ENCODE peak calls at places on chromosome 20, in six cellular contexts. N is HCT116, G is H1, B is NT2/D1, L is GM12878, R is HepG2. V is an unnamed sample.

GRCh38 chr20:7629880-7630279 is 310.4 kb downstream of the HAO1 start:
- DNase-seq in G (no peak), B (no peak), R (no peak), N (no peak), L (no peak), V (no peak)

GRCh38 chr20:17904027-17904426 is 64.6 kb downstream of the SNX5 start:
- DNase-seq in N (no peak), R (no peak), B (no peak), L (peak; percentile 64), G (no peak), V (no peak)

GRCh38 chr20:53346266-53346665 is 247.4 kb downstream of the ZNF217 start:
- DNase-seq in G (no peak), N (no peak), L (no peak), B (no peak), R (peak; percentile 40), V (no peak)

GRCh38 chr20:53940356-53940694 is 130.1 kb downstream of the BCAS1 start:
- DNase-seq in L (no peak), B (no peak), G (peak; percentile 40), N (no peak), R (no peak), V (no peak)

GRCh38 chr20:46438156-46438750 is 31.8 kb upstream of the ELMO2 start:
- DNase-seq in R (peak; percentile 50), N (peak; percentile 21), L (no peak), G (no peak), B (no peak), V (peak; percentile 16)

GRCh38 chr20:48523191-48523757 is 304.5 kb downstream of the PREX1 start:
- DNase-seq in L (no peak), B (peak; percentile 75), R (peak; percentile 82), G (peak; percentile 53), N (peak; percentile 10), V (peak; percentile 46)

GRCh38 chr20:23268792-23269354 is 81.7 kb upstream of the NXT1 start:
- DNase-seq in B (no peak), G (no peak), R (peak; percentile 69), L (no peak), N (no peak), V (no peak)

GRCh38 chr20:41174782-41175181 is 37.4 kb downstream of the PLCG1 start:
- DNase-seq in G (no peak), L (no peak), N (no peak), B (no peak), R (no peak), V (no peak)

GRCh38 chr20:4961746-4962145 is 39.6 kb downstream of the SLC23A2 start:
- DNase-seq in R (peak; percentile 99), B (no peak), L (no peak), N (no peak), G (no peak), V (no peak)

GRCh38 chr20:17036546-17036945 is 190.3 kb upstream of the PCSK2 start:
- DNase-seq in G (no peak), L (no peak), N (no peak), R (no peak), B (no peak), V (no peak)

GRCh38 chr20:30985386-30985785 is 272.1 kb upstream of the DEFB115 start:
- DNase-seq in G (peak; percentile 34), R (no peak), N (no peak), L (no peak), B (no peak), V (no peak)

GRCh38 chr20:8545212-8545611 is 413.1 kb downstream of the PLCB1 start:
- DNase-seq in R (no peak), G (no peak), L (no peak), B (no peak), N (no peak), V (no peak)

GRCh38 chr20:63737940-63738686 is 1.5 kb upstream of the SLC2A4RG start:
- DNase-seq in R (peak; percentile 90), G (peak; percentile 76), N (no peak), B (no peak), L (no peak), V (peak; percentile 29)

GRCh38 chr20:63815869-63816268 is 15.2 kb downstream of the ZBTB46 start:
- DNase-seq in L (no peak), N (no peak), G (no peak), R (no peak), B (no peak), V (no peak)

GRCh38 chr20:21968486-21968885 is 263.0 kb downstream of the PAX1 start:
- DNase-seq in R (no peak), L (no peak), G (no peak), N (no peak), B (no peak), V (no peak)
- TF ChIP-seq ZNF274 in R (no peak), L (no peak), G (no peak), N (no peak), B (no peak), V (no peak)

DNA sequence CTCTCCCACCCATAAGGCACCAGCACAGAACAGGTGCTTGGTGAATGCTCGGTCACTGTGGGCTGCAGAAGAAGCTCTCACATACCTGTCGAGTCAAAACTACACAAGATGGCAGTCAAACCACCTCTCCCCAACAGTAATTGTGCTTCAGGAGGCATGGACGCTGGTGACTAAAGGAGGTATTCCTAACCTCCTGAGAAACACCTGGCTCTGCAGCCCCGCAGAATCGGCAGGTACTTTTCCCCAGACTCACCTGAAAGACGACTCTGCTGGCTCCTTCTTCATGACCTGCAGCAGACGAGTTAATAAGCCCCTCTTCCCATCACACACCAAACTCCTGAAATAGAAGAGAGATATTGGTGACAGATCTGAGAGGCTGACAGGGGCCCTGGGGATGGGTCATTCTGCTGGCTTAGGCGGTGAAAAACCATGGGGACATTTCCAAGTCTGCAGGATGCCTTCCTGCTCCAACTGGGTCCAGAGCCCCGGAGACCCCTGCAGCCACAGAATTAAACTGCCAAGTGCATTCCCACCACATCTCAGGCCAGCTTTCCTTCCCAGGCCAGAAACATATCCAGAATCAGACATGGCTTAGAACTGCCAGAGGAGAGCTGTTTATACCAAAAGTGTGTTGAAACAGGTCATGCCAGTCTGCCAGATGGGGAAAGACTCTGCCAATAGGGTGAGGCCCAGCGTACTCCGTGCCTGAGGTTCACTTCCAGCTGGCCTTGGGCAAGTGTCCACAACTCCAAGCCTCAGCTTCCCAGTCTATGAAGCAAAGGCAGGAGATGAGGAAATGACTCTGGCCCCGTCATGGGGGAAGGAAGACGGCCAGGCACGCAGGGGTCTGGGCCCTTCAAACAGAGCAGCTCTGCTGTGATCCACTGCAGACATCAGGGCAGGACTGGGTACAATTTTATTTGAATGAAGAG is 53.0 kb downstream of the MYH7B start:
- DNase-seq in L (no peak), B (no peak), N (no peak), G (no peak), R (no peak), V (no peak)
- TF ChIP-seq YY1 in L (no peak), B (no peak), N (no peak), G (no peak), R (no peak), V (no peak)

GRCh38 chr20:1490643-1491042 is 577 bp downstream of the SIRPB2 start:
- DNase-seq in R (no peak), G (no peak), N (no peak), L (no peak), B (no peak), V (no peak)
- H3K4me3 ChIP-seq in R (no peak overlapping the region), G (no peak overlapping the region), N (no peak overlapping the region), L (no peak overlapping the region), B (no peak overlapping the region), V (no peak overlapping the region)

GRCh38 chr20:45407067-45407745 is 883 bp upstream of the DBNDD2 start:
- DNase-seq in N (no peak), B (no peak), R (no peak), G (no peak), L (no peak), V (peak; percentile 25)
- TF ChIP-seq ZNF274 in N (no peak), B (no peak), R (no peak), G (no peak), L (no peak), V (no peak)

GRCh38 chr20:25237610-25238318 is 10.1 kb upstream of the PYGB start:
- DNase-seq in L (no peak), B (no peak), N (peak; percentile 94), G (no peak), R (peak; percentile 90), V (peak; percentile 81)
- TF ChIP-seq YY1 in L (no peak), B (no peak), N (peak; percentile 16), G (no peak), R (no peak), V (no peak)

GRCh38 chr20:38926934-38927616 is 858 bp downstream of the FAM83D start:
- DNase-seq in R (no peak), G (peak; percentile 51), L (no peak), N (no peak), B (no peak), V (no peak)

GRCh38 chr20:38926142-38926933 is at the start of gene FAM83D:
- DNase-seq in R (peak; percentile 99), G (peak; percentile 99), L (peak; percentile 92), B (peak; percentile 99), N (peak; percentile 97), V (peak; percentile 100)

GRCh38 chr20:38924718-38925117 is 1.5 kb upstream of the FAM83D start:
- DNase-seq in L (no peak), R (no peak), B (no peak), G (no peak), N (no peak), V (no peak)

GRCh38 chr20:38930242-38930569 is 4.0 kb downstream of the FAM83D start:
- DNase-seq in N (no peak), L (no peak), B (no peak), R (no peak), G (no peak), V (no peak)

DNA sequence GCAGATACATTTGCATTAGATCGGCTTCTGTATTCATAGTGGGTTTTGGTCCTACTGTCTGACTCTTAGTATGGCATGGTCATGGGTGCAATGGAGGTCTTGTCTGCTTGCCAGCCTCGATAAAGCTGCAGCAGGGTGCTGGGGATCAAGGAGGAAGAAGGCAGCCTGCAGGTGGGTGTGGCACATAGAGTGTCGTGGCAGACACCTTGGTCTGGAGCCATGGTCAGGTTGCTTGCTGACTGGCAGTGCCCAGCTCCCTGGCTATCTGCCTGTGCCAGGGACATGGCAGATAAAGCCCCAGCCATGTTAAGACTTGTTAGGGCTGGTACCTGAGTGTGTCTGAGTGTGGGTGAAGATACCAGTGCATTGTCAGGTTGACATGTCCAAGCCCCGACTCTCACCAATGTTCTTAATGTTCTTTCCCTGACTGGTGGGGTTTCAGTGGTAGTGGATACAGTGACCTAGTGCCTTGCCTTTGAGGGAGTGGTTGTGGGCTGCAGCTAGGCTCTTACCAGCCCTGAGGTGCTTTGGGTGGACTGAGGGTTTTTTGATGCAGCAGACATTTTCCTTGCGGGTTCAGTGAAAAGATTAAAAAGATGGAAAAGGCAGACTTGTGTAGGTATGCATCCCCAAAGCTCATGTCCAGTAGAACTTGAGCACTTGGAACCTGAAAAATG is 1.8 kb downstream of the FAM83D start:
- DNase-seq in N (no peak), G (no peak), L (no peak), R (no peak), B (no peak), V (no peak)
- H3K4me3 ChIP-seq in N (peak overlapping the region; percentile 94), G (peak overlapping the region; percentile 27), L (peak overlapping the region; percentile 78), R (peak overlapping the region; percentile 99), B (peak overlapping the region; percentile 96), V (peak overlapping the region; percentile 98)

V was measured in K562.